ENCODE peak calls at places on chromosomes 5 and 9, in eight cellular contexts. One of them, this sample, is unnamed.

GRCh38 chr9:73371801-73372200 is 220.1 kb downstream of the ANXA1 start:
- DNase-seq in GM23248: no peak
- DNase-seq in neuronal stem cell: no peak
- DNase-seq in heart left ventricle: no peak
- DNase-seq in left lung: no peak
- DNase-seq in ascending aorta: no peak
- DNase-seq in CD8-positive, alpha-beta memory T cell: no peak
- DNase-seq in SJSA1: no peak
- DNase-seq in this sample: no peak

GRCh38 chr5:96288845-96289185 is 144.2 kb downstream of the PCSK1 start:
- DNase-seq in SJSA1: no peak
- DNase-seq in ascending aorta: no peak
- DNase-seq in CD8-positive, alpha-beta memory T cell: no peak
- DNase-seq in left lung: no peak
- DNase-seq in GM23248: peak; percentile 65
- DNase-seq in heart left ventricle: no peak
- DNase-seq in neuronal stem cell: no peak
- DNase-seq in this sample: no peak

GRCh38 chr9:28073278-28073677 is 500.0 kb upstream of the C9orf72 start:
- DNase-seq in heart left ventricle: no peak
- DNase-seq in neuronal stem cell: peak; percentile 38
- DNase-seq in left lung: no peak
- DNase-seq in GM23248: peak; percentile 72
- DNase-seq in CD8-positive, alpha-beta memory T cell: no peak
- DNase-seq in SJSA1: no peak
- DNase-seq in ascending aorta: no peak
- DNase-seq in this sample: no peak

GRCh38 chr5:57219386-57219785 is 45.5 kb downstream of the GPBP1 start:
- DNase-seq in CD8-positive, alpha-beta memory T cell: no peak
- DNase-seq in heart left ventricle: no peak
- DNase-seq in GM23248: no peak
- DNase-seq in left lung: no peak
- DNase-seq in SJSA1: no peak
- DNase-seq in ascending aorta: no peak
- DNase-seq in neuronal stem cell: no peak
- DNase-seq in this sample: no peak

GRCh38 chr9:117516676-117517632 is 102.1 kb upstream of the ASTN2 start:
- DNase-seq in neuronal stem cell: no peak
- DNase-seq in ascending aorta: no peak
- DNase-seq in left lung: no peak
- DNase-seq in heart left ventricle: no peak
- DNase-seq in GM23248: no peak
- DNase-seq in CD8-positive, alpha-beta memory T cell: no peak
- DNase-seq in SJSA1: no peak
- DNase-seq in this sample: no peak

GRCh38 chr9:116800885-116801284 is 113.8 kb downstream of the TRIM32 start:
- DNase-seq in GM23248: no peak
- DNase-seq in neuronal stem cell: no peak
- DNase-seq in CD8-positive, alpha-beta memory T cell: no peak
- DNase-seq in left lung: no peak
- DNase-seq in SJSA1: no peak
- DNase-seq in ascending aorta: no peak
- DNase-seq in heart left ventricle: no peak
- DNase-seq in this sample: no peak

GRCh38 chr5:173302546-173303155 is 25.6 kb downstream of the STC2 start:
- DNase-seq in CD8-positive, alpha-beta memory T cell: no peak
- DNase-seq in GM23248: peak; percentile 88
- DNase-seq in ascending aorta: no peak
- DNase-seq in neuronal stem cell: no peak
- DNase-seq in heart left ventricle: no peak
- DNase-seq in SJSA1: peak; percentile 80
- DNase-seq in left lung: no peak
- DNase-seq in this sample: no peak

GRCh38 chr5:43041669-43042175 is 1.6 kb upstream of the ANXA2R start:
- DNase-seq in SJSA1: peak; percentile 68
- DNase-seq in neuronal stem cell: no peak
- DNase-seq in CD8-positive, alpha-beta memory T cell: no peak
- DNase-seq in heart left ventricle: peak; percentile 37
- DNase-seq in left lung: peak; percentile 69
- DNase-seq in ascending aorta: peak; percentile 86
- DNase-seq in GM23248: peak; percentile 90
- DNase-seq in this sample: no peak

GRCh38 chr5:20266068-20266467 is 278.1 kb upstream of the CDH18 start:
- DNase-seq in neuronal stem cell: no peak
- DNase-seq in CD8-positive, alpha-beta memory T cell: no peak
- DNase-seq in heart left ventricle: no peak
- DNase-seq in SJSA1: no peak
- DNase-seq in ascending aorta: no peak
- DNase-seq in left lung: no peak
- DNase-seq in GM23248: no peak
- DNase-seq in this sample: no peak

GRCh38 chr5:83323557-83323956 is 148.0 kb upstream of the VCAN start:
- DNase-seq in left lung: no peak
- DNase-seq in heart left ventricle: no peak
- DNase-seq in SJSA1: no peak
- DNase-seq in ascending aorta: no peak
- DNase-seq in neuronal stem cell: no peak
- DNase-seq in CD8-positive, alpha-beta memory T cell: no peak
- DNase-seq in GM23248: no peak
- DNase-seq in this sample: no peak

GRCh38 chr5:66239034-66239433 is 94.9 kb downstream of the SREK1 start:
- DNase-seq in neuronal stem cell: no peak
- DNase-seq in ascending aorta: no peak
- DNase-seq in GM23248: no peak
- DNase-seq in CD8-positive, alpha-beta memory T cell: no peak
- DNase-seq in heart left ventricle: no peak
- DNase-seq in SJSA1: no peak
- DNase-seq in left lung: no peak
- DNase-seq in this sample: no peak

GRCh38 chr5:124630767-124631704 is 115.4 kb downstream of the ZNF608 start:
- DNase-seq in SJSA1: peak; percentile 58
- DNase-seq in left lung: no peak
- DNase-seq in heart left ventricle: no peak
- DNase-seq in neuronal stem cell: no peak
- DNase-seq in CD8-positive, alpha-beta memory T cell: no peak
- DNase-seq in ascending aorta: no peak
- DNase-seq in GM23248: peak; percentile 76
- DNase-seq in this sample: no peak

GRCh38 chr5:102216559-102217157 is 79.4 kb downstream of the SLCO4C1 start:
- DNase-seq in CD8-positive, alpha-beta memory T cell: no peak
- DNase-seq in SJSA1: no peak
- DNase-seq in left lung: no peak
- DNase-seq in GM23248: no peak
- DNase-seq in neuronal stem cell: no peak
- DNase-seq in ascending aorta: no peak
- DNase-seq in heart left ventricle: no peak
- DNase-seq in this sample: no peak

GRCh38 chr5:131252824-131253171 is 11.1 kb upstream of the CDC42SE2 start:
- DNase-seq in ascending aorta: peak; percentile 75
- DNase-seq in heart left ventricle: peak; percentile 60
- DNase-seq in neuronal stem cell: no peak
- DNase-seq in SJSA1: no peak
- DNase-seq in CD8-positive, alpha-beta memory T cell: peak; percentile 70
- DNase-seq in GM23248: no peak
- DNase-seq in left lung: peak; percentile 78
- DNase-seq in this sample: peak; percentile 65

GRCh38 chr5:64766105-64766504 is 2.4 kb downstream of the SREK1IP1 start:
- DNase-seq in left lung: no peak
- DNase-seq in heart left ventricle: no peak
- DNase-seq in SJSA1: no peak
- DNase-seq in GM23248: peak; percentile 45
- DNase-seq in ascending aorta: no peak
- DNase-seq in CD8-positive, alpha-beta memory T cell: no peak
- DNase-seq in neuronal stem cell: no peak
- DNase-seq in this sample: no peak

GRCh38 chr9:132243156-132244074 is 81.6 kb downstream of the NTNG2 start:
- DNase-seq in CD8-positive, alpha-beta memory T cell: no peak
- DNase-seq in heart left ventricle: no peak
- DNase-seq in left lung: no peak
- DNase-seq in ascending aorta: peak; percentile 61
- DNase-seq in SJSA1: no peak
- DNase-seq in neuronal stem cell: no peak
- DNase-seq in GM23248: peak; percentile 47
- DNase-seq in this sample: no peak

GRCh38 chr5:81400375-81400774 is 6.4 kb upstream of the ACOT12 start:
- DNase-seq in neuronal stem cell: no peak
- DNase-seq in ascending aorta: no peak
- DNase-seq in heart left ventricle: no peak
- DNase-seq in SJSA1: no peak
- DNase-seq in CD8-positive, alpha-beta memory T cell: no peak
- DNase-seq in GM23248: no peak
- DNase-seq in left lung: no peak
- DNase-seq in this sample: no peak

GRCh38 chr5:1129725-1130082 is 17.8 kb upstream of the SLC12A7 start:
- DNase-seq in GM23248: no peak
- DNase-seq in ascending aorta: no peak
- DNase-seq in CD8-positive, alpha-beta memory T cell: no peak
- DNase-seq in heart left ventricle: no peak
- DNase-seq in neuronal stem cell: no peak
- DNase-seq in SJSA1: no peak
- DNase-seq in left lung: peak; percentile 72
- DNase-seq in this sample: no peak

GRCh38 chr9:77402286-77402685 is 225.0 kb downstream of the VPS13A start:
- DNase-seq in left lung: no peak
- DNase-seq in SJSA1: no peak
- DNase-seq in ascending aorta: no peak
- DNase-seq in CD8-positive, alpha-beta memory T cell: no peak
- DNase-seq in neuronal stem cell: no peak
- DNase-seq in GM23248: peak; percentile 37
- DNase-seq in heart left ventricle: no peak
- DNase-seq in this sample: no peak

GRCh38 chr5:96794757-96795156 is 13.0 kb downstream of the ERAP1 start:
- DNase-seq in neuronal stem cell: no peak
- DNase-seq in CD8-positive, alpha-beta memory T cell: peak; percentile 13
- DNase-seq in left lung: no peak
- DNase-seq in heart left ventricle: no peak
- DNase-seq in ascending aorta: no peak
- DNase-seq in SJSA1: no peak
- DNase-seq in GM23248: no peak
- DNase-seq in this sample: no peak

GRCh38 chr9:16396389-16396788 is 474.1 kb downstream of the BNC2 start:
- DNase-seq in GM23248: peak; percentile 45
- DNase-seq in CD8-positive, alpha-beta memory T cell: no peak
- DNase-seq in left lung: no peak
- DNase-seq in SJSA1: no peak
- DNase-seq in heart left ventricle: no peak
- DNase-seq in ascending aorta: no peak
- DNase-seq in neuronal stem cell: no peak
- DNase-seq in this sample: no peak

GRCh38 chr9:137355445-137356365 is 53.6 kb upstream of the NRARP start:
- DNase-seq in CD8-positive, alpha-beta memory T cell: no peak
- DNase-seq in GM23248: no peak
- DNase-seq in left lung: no peak
- DNase-seq in ascending aorta: peak; percentile 50
- DNase-seq in neuronal stem cell: no peak
- DNase-seq in SJSA1: no peak
- DNase-seq in heart left ventricle: no peak
- DNase-seq in this sample: no peak
- H3K9me3 ChIP-seq in CD8-positive, alpha-beta memory T cell: peaks cover 6% of the 10 kb centered on the region
- H3K9me3 ChIP-seq in GM23248: no peaks in the 10 kb centered on the region
- H3K9me3 ChIP-seq in left lung: peaks cover 28% of the 10 kb centered on the region
- H3K9me3 ChIP-seq in ascending aorta: peaks cover 5% of the 10 kb centered on the region
- H3K9me3 ChIP-seq in neuronal stem cell: peaks cover 24% of the 10 kb centered on the region
- H3K9me3 ChIP-seq in SJSA1: peaks cover 12% of the 10 kb centered on the region
- H3K9me3 ChIP-seq in heart left ventricle: no peaks in the 10 kb centered on the region
- H3K9me3 ChIP-seq in this sample: no peaks in the 10 kb centered on the region

DNA sequence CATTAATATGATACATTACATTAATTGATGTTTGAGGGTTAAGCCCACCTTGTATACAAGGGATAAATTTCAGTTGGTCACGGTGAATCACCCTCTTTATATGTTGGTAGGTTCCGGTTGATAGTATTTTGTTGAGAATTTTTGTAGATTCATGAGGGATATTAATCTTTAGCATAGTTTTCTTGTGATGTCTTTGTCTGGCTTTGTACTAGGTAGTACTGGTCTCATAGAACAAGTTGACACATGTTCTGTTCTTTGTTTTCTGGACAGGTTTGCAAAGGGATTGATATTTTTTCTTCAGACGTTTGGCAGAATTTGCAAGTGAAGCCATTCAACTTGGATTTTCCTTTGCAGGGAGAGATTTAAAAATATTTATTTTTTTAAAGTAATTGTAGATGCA is 49.1 kb upstream of the CLK4 start:
- DNase-seq in heart left ventricle: no peak
- DNase-seq in SJSA1: no peak
- DNase-seq in ascending aorta: no peak
- DNase-seq in neuronal stem cell: no peak
- DNase-seq in GM23248: no peak
- DNase-seq in left lung: no peak
- DNase-seq in CD8-positive, alpha-beta memory T cell: no peak
- DNase-seq in this sample: no peak
- H3K9me3 ChIP-seq in heart left ventricle: no peaks in the 10 kb centered on the region
- H3K9me3 ChIP-seq in SJSA1: peaks cover 23% of the 10 kb centered on the region
- H3K9me3 ChIP-seq in ascending aorta: no peaks in the 10 kb centered on the region
- H3K9me3 ChIP-seq in neuronal stem cell: peaks cover 4% of the 10 kb centered on the region
- H3K9me3 ChIP-seq in GM23248: no peaks in the 10 kb centered on the region
- H3K9me3 ChIP-seq in left lung: no peaks in the 10 kb centered on the region
- H3K9me3 ChIP-seq in CD8-positive, alpha-beta memory T cell: no peaks in the 10 kb centered on the region
- H3K9me3 ChIP-seq in this sample: no peaks in the 10 kb centered on the region

DNA sequence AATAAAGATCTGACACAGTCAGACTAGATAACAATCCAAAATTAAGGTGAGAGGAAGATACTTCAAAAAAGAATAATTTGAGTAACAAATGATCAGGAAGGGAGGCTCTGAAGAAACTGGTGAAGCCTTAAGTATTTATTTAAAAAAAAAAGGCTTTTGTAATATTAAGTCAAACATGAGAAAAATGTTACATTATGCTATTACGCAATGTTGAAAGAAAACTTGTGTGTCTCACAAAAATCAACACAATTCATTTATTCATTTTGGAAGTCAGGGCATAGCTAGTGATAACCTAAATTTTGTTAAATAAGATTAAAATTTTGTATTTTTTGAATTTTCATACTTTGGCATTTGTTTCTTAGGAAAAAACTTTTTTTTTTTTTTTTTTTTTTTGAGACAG is 28.2 kb downstream of the WDR41 start:
- DNase-seq in GM23248: peak; percentile 34
- DNase-seq in CD8-positive, alpha-beta memory T cell: no peak
- DNase-seq in left lung: no peak
- DNase-seq in neuronal stem cell: no peak
- DNase-seq in heart left ventricle: no peak
- DNase-seq in ascending aorta: no peak
- DNase-seq in SJSA1: no peak
- DNase-seq in this sample: no peak
- H3K9me3 ChIP-seq in GM23248: no peaks in the 10 kb centered on the region
- H3K9me3 ChIP-seq in CD8-positive, alpha-beta memory T cell: no peaks in the 10 kb centered on the region
- H3K9me3 ChIP-seq in left lung: peaks cover 2% of the 10 kb centered on the region
- H3K9me3 ChIP-seq in neuronal stem cell: no peaks in the 10 kb centered on the region
- H3K9me3 ChIP-seq in heart left ventricle: no peaks in the 10 kb centered on the region
- H3K9me3 ChIP-seq in ascending aorta: peaks cover 2% of the 10 kb centered on the region
- H3K9me3 ChIP-seq in SJSA1: no peaks in the 10 kb centered on the region
- H3K9me3 ChIP-seq in this sample: no peaks in the 10 kb centered on the region

DNA sequence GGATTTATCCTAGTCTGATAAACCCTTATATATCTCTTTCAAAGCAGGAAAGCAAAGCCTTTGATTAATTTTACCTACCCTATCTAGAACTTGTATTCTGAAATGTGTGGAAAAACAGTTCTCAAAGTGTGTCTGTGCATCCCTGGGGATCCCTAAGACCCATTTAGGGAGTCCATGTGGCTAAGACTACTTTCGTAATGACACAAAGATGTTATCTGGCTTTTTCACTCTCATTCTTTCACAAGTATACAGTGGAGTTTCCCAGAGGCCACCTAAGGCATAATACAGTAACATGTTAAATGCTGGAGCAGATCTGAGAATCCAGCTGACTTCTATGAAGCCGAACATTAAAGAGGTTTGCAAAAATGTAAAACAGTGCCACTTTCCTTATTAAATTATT is 54.3 kb upstream of the TNFSF15 start:
- DNase-seq in left lung: no peak
- DNase-seq in GM23248: no peak
- DNase-seq in heart left ventricle: no peak
- DNase-seq in neuronal stem cell: no peak
- DNase-seq in SJSA1: no peak
- DNase-seq in CD8-positive, alpha-beta memory T cell: no peak
- DNase-seq in ascending aorta: no peak
- DNase-seq in this sample: no peak
- H3K9me3 ChIP-seq in left lung: no peaks in the 10 kb centered on the region
- H3K9me3 ChIP-seq in GM23248: no peaks in the 10 kb centered on the region
- H3K9me3 ChIP-seq in heart left ventricle: no peaks in the 10 kb centered on the region
- H3K9me3 ChIP-seq in neuronal stem cell: no peaks in the 10 kb centered on the region
- H3K9me3 ChIP-seq in SJSA1: no peaks in the 10 kb centered on the region
- H3K9me3 ChIP-seq in CD8-positive, alpha-beta memory T cell: no peaks in the 10 kb centered on the region
- H3K9me3 ChIP-seq in ascending aorta: no peaks in the 10 kb centered on the region
- H3K9me3 ChIP-seq in this sample: no peaks in the 10 kb centered on the region